ENCODE peak calls at places on chromosomes 6 and 20, in six cellular contexts. T, C, I, W, B and O are unnamed samples.

GRCh38 chr20:40754372-40754943 is 65.4 kb upstream of the MAFB start:
- DNase-seq in I (no peak), B (no peak), C (no peak), W (no peak), T (no peak), O (no peak)

GRCh38 chr6:27809939-27810767 is 102.0 kb downstream of the OR2B2 start:
- DNase-seq in C (no peak), I (peak; percentile 98), T (peak; percentile 70), W (peak; percentile 40), B (peak; percentile 98), O (no peak)

GRCh38 chr20:63698739-63699465 is 2.5 kb downstream of the TNFRSF6B start:
- DNase-seq in T (no peak), B (peak; percentile 30), I (no peak), C (no peak), W (peak; percentile 46), O (peak; percentile 68)

GRCh38 chr6:119110601-119111548 is 32.4 kb upstream of the FAM184A start:
- DNase-seq in W (no peak), T (peak; percentile 65), I (peak; percentile 69), C (no peak), B (peak; percentile 28), O (no peak)

GRCh38 chr6:119565893-119566292 is 216.3 kb upstream of the MAN1A1 start:
- DNase-seq in W (no peak), B (no peak), C (no peak), T (no peak), I (no peak), O (no peak)

GRCh38 chr20:58538752-58539151 is 23.6 kb upstream of the APCDD1L start:
- DNase-seq in B (no peak), W (no peak), T (no peak), C (no peak), I (no peak), O (no peak)

GRCh38 chr20:55160022-55160421 is 684.6 kb downstream of the DOK5 start:
- DNase-seq in W (no peak), C (no peak), I (no peak), B (no peak), T (no peak), O (no peak)

GRCh38 chr6:111730835-111731234 is 125.2 kb upstream of the TRAF3IP2 start:
- DNase-seq in T (no peak), C (no peak), I (no peak), B (no peak), W (no peak), O (no peak)

GRCh38 chr6:93036835-93037234 is 382.5 kb downstream of the EPHA7 start:
- DNase-seq in T (no peak), W (no peak), C (no peak), I (peak; percentile 4), B (no peak), O (no peak)

GRCh38 chr6:83055366-83055964 is 10.2 kb downstream of the UBE3D start:
- DNase-seq in C (no peak), I (peak; percentile 31), B (no peak), T (peak; percentile 58), W (no peak), O (no peak)

GRCh38 chr6:157615411-157615763 is 207.7 kb upstream of the SNX9 start:
- DNase-seq in W (no peak), T (no peak), I (no peak), B (no peak), C (no peak), O (no peak)

GRCh38 chr6:53495496-53495895 is 49.4 kb downstream of the GCLC start:
- DNase-seq in C (no peak), B (no peak), I (no peak), T (no peak), W (no peak), O (no peak)

GRCh38 chr6:168067081-168067480 is 11.9 kb downstream of the FRMD1 start:
- DNase-seq in C (no peak), W (no peak), I (no peak), T (no peak), B (no peak), O (no peak)

GRCh38 chr6:50147371-50147770 is 97.6 kb upstream of the DEFB112 start:
- DNase-seq in B (no peak), C (no peak), W (no peak), T (no peak), I (no peak), O (no peak)

GRCh38 chr20:57433658-57434389 is 42.6 kb downstream of the RBM38 start:
- DNase-seq in W (no peak), I (no peak), T (no peak), C (no peak), B (no peak), O (no peak)

DNA sequence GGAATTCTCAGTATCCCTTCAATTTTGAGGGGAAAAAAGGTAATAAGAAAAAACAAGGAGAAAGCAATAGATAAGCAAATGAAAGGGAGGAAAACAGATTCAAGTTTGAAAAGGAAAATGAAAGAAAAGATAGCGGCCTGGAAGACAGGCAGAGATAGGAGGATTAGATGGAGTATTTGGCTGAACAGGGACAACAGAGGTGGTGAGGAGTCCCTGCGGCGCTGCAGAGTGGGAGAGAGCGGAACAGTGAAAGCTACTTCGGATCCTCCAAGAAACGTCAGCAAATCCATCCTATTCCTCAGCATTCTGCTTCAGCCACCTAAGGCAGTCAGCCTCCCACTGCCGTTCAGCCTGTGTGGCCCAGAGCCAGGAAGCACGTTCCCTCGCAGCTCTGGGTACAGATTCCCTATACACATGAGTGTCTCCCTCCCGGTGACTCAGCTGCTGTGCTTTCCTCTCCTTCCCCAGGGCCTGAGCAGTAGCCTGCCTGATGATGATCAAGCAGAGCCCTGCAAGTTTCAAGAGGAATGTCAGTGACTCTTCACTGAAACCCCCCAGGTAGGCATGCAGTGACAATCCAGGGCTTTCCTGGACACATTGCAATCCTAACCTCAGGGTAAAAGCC is 43.4 kb upstream of the CDYL start:
- DNase-seq in I (peak; percentile 24), B (no peak), W (no peak), T (peak; percentile 37), C (peak; percentile 51), O (no peak)
- TF ChIP-seq POLR2A in I (no peak), B (no peak), W (no peak), T (no peak), C (no peak), O (no peak)

DNA sequence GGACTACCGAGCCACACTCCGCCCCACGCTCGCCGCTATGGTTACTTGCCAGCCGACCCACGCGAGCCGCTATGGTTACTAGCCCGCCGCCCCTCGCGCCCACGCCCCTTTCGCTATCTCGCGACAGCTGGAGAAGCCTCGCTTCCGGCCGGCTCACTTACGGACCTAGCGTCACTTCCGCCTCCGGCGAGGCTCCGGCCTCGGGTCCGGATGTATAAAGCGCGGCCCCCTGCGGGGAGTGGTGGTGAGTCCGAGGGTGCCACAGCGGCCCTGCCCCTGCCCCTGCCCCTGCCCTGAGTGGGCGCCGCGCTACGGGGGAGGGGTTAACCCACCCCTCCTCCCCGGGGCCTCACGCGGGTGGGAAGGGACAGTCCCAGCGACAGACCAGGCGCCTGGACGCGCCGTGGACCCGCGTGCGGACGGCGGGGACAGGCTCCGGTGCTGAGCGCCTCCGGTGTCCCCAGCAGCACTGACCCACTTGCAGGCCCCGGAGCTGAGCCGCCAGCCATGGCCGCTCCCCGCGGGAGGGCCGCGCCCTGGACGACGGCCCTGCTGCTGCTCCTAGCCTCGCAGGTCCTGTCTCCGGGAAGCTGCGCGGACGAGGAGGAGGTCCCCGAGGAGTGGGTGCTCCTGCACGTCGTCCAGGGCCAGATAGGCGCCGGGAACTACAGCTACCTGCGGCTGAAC is at the start of the genes C6orf120 and WDR27:
- DNase-seq in C (peak; percentile 79), T (peak; percentile 96), W (peak; percentile 92), B (peak; percentile 83), I (peak; percentile 96), O (peak; percentile 90)
- TF ChIP-seq TAF1 in C (peak; percentile 74), T (peak; percentile 86), W (peak; percentile 59), B (peak; percentile 85), I (peak; percentile 85), O (peak; percentile 70)

GRCh38 chr6:134519456-134519855 is 201.5 kb upstream of the SGK1 start:
- DNase-seq in I (no peak), T (no peak), W (no peak), C (no peak), B (peak; percentile 4), O (no peak)

GRCh38 chr6:134515976-134516375 is 198.1 kb upstream of the SGK1 start:
- DNase-seq in W (no peak), C (no peak), B (no peak), I (no peak), T (no peak), O (no peak)

GRCh38 chr6:134516582-134516981 is 198.7 kb upstream of the SGK1 start:
- DNase-seq in T (no peak), B (no peak), C (no peak), W (no peak), I (no peak), O (no peak)

GRCh38 chr6:134517863-134518262 is 200.0 kb upstream of the SGK1 start:
- DNase-seq in W (no peak), T (no peak), B (no peak), I (no peak), C (no peak), O (no peak)

DNA sequence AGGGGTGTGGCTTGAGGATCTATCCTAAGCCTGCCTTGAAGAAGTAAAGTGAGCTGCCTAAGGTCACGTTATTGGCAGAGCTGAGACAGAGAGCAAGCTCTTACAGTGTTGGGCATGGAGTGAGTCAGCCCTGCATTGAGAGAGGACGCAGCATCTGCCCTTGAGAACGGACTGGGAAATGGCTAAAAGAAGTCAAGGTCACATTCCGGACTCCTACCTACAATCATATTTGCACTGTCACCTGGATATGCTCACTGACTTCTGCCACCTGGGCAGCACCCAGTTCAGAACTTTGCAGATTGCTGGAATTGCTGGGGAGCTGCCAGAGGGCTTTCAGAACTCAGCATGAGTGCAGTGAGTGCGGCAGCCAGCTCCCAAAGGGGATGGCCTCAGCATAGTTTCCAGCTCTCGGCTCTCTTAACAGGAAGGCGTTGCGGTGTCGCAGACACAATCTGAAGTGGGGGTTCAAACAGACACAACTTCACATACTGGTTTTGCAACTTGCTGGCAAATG is 199.3 kb upstream of the SGK1 start:
- DNase-seq in B (no peak), W (no peak), T (no peak), C (no peak), I (peak; percentile 69), O (no peak)
- TF ChIP-seq POLR2AphosphoS5 in B (no peak), W (no peak), T (no peak), C (no peak), I (no peak), O (no peak)

GRCh38 chr6:144351741-144352140 is 66.6 kb downstream of the UTRN start:
- DNase-seq in T (no peak), B (no peak), I (no peak), C (no peak), W (no peak), O (no peak)
- TF ChIP-seq POLR2A in T (no peak), B (no peak), I (no peak), C (no peak), W (no peak), O (no peak)

DNA sequence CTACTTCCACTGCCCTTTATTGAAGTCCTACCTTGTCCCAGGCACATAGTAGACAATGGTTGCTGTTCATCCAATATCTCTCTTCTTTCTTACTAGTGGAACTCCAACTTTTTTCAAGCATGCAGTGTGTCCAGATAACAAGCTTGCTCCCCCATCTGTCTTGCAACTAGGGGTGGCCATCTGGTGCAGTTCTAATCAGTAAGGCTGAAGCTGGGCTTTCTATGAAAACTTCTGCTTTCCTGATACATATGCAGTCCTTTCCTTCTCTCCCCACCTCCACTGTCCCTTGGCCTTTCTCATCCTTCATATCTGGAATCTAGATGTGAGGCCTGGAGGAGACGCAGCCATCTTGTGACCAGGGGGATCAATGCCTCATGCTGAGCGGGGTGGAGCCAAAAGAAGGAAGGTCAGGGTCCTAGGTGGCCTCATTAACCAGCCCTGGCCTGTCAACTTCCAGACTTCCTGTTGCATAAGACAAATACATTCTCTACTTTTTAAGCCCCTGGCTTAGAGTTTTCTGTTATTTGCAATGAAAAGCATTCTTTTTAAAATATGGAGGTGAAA is 59.6 kb upstream of the ZFP64 start:
- DNase-seq in B (no peak), C (no peak), I (no peak), T (no peak), W (no peak), O (no peak)
- TF ChIP-seq TAF1 in B (no peak), C (no peak), I (no peak), T (no peak), W (no peak), O (no peak)

GRCh38 chr6:36130672-36131516 is 581 bp downstream of the MAPK13 start:
- DNase-seq in C (no peak), B (no peak), I (peak; percentile 73), W (peak; percentile 43), T (peak; percentile 44), O (peak; percentile 53)
- TF ChIP-seq POLR2AphosphoS5 in C (peak; percentile 52), B (no peak), I (peak; percentile 65), W (no peak), T (no peak), O (no peak)